ENCODE peak calls at places on chromosomes 2 and 18, in five cellular contexts. J is fibroblast of mammary gland, G is GM06990, B is nephron progenitor cell, M is left ventricle myocardium inferior. N is an unnamed sample.

GRCh38 chr2:200786423-200786822 is 25.3 kb upstream of the BZW1 start:
- DNase-seq in M (no peak), G (no peak), B (no peak), J (peak), N (no peak)

GRCh38 chr2:2233171-2233826 is 97.8 kb downstream of the MYT1L start:
- DNase-seq in M (no peak), J (no peak), B (no peak), G (no peak), N (no peak)

GRCh38 chr2:3651686-3652516 is 6.1 kb upstream of the ALLC start:
- DNase-seq in J (peak), G (peak), B (peak), M (no peak), N (peak)

GRCh38 chr2:181818036-181818680 is 73.4 kb upstream of the ITPRID2 start:
- DNase-seq in B (no peak), M (no peak), J (no peak), G (no peak), N (no peak)

GRCh38 chr2:237983922-237984321 is 17.1 kb downstream of the UBE2F start:
- DNase-seq in J (no peak), M (no peak), G (no peak), B (no peak), N (no peak)

GRCh38 chr2:232533944-232534710 is 5.4 kb upstream of the CHRNG start:
- DNase-seq in G (no peak), B (no peak), J (peak), M (peak), N (no peak)

GRCh38 chr2:219783551-219783950 is 156.1 kb downstream of the SLC4A3 start:
- DNase-seq in J (peak), G (no peak), B (no peak), M (no peak), N (no peak)

GRCh38 chr2:135182190-135182589 is 130.1 kb downstream of the RAB3GAP1 start:
- DNase-seq in B (no peak), G (no peak), J (no peak), M (no peak), N (no peak)

GRCh38 chr2:188701836-188702235 is 272.3 kb upstream of the COL3A1 start:
- DNase-seq in M (no peak), J (peak), B (no peak), G (no peak), N (no peak)

GRCh38 chr2:222728621-222729020 is 57.2 kb downstream of the MOGAT1 start:
- DNase-seq in J (no peak), M (no peak), G (no peak), B (no peak), N (no peak)

GRCh38 chr2:107469437-107469995 is 357.2 kb upstream of the RGPD4 start:
- DNase-seq in M (no peak), J (no peak), B (no peak), G (no peak), N (no peak)

GRCh38 chr2:43269706-43270105 is 43.3 kb upstream of the ZFP36L2 start:
- DNase-seq in J (peak), G (no peak), M (peak), B (no peak), N (no peak)

GRCh38 chr2:172339431-172340010 is 87.9 kb upstream of the ITGA6 start:
- DNase-seq in G (no peak), M (no peak), B (peak), J (no peak), N (no peak)

GRCh38 chr18:811192-812122 is 585 bp downstream of the YES1 start:
- DNase-seq in J (peak), B (peak), M (peak), G (no peak), N (peak)

GRCh38 chr18:59669872-59670657 is 27.2 kb downstream of the CCBE1 start:
- DNase-seq in J (peak), G (no peak), B (no peak), M (no peak), N (no peak)

GRCh38 chr2:224833986-224834385 is 117.8 kb upstream of the CCDC195 start:
- DNase-seq in B (no peak), G (no peak), J (no peak), M (no peak), N (no peak)

GRCh38 chr2:61537590-61538178 is 472 bp downstream of the XPO1 start:
- DNase-seq in B (no peak), J (no peak), M (no peak), G (no peak), N (no peak)

GRCh38 chr2:202278944-202279343 is 13.4 kb downstream of the NOP58 start:
- DNase-seq in J (peak), G (no peak), B (no peak), M (no peak), N (no peak)

GRCh38 chr18:22250591-22250996 is 81.2 kb downstream of the GATA6 start:
- DNase-seq in B (no peak), J (peak), M (no peak), G (no peak), N (no peak)

DNA sequence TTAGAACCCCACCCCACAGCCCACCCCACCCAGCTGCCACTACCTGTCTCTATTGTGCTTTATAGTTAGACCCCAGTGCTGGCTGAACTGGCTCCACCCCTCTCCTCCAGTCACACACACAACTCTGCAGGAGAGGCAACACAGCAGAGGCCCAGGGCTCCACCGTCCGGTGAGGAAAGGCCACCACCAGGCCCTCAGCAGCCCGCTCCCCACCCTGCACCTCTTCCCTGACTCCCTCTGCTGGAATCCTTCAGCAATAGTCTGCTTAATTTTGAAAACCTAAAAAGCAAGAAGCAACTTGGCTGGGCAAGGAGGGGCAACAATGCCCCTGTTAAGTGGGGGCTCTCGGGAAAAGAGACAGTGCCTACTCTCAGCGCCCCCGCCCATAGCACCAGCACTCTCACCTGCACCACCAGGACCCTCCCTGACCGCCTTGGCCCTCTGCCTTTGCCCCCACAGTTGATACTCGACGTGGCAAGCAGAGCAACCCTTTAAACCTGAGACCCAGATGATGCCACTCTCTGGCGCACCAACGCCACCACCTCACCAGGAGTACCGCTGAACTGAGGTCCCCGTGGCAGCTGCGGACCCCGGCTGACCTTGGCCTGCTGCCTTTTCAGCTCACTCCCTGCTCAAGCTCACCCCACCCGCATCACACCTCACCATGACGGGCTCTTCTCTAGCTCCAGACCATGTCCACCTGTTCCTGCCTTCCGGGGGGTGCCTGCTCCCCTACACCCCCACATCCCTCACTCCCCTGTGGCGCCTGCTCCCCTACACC is 45.7 kb downstream of the NDUFA10 start:
- DNase-seq in J (peak), G (no peak), B (peak), M (no peak), N (no peak)
- TF ChIP-seq CTCF in J (peak), G (no peak), B (peak), M (peak), N (no peak)

GRCh38 chr2:129302815-129303214 is 676.7 kb upstream of the RAB6C start:
- DNase-seq in M (no peak), B (no peak), J (no peak), G (no peak), N (no peak)
- TF ChIP-seq CTCF in M (no peak), B (no peak), J (no peak), G (no peak), N (no peak)

GRCh38 chr18:62566199-62566598 is 43.4 kb downstream of the ZCCHC2 start:
- DNase-seq in J (peak), B (no peak), G (no peak), M (no peak), N (no peak)
- TF ChIP-seq CTCF in J (peak), B (no peak), G (no peak), M (peak), N (no peak)

GRCh38 chr2:207115715-207116364 is 49.9 kb downstream of the KLF7 start:
- DNase-seq in G (no peak), B (no peak), J (peak), M (peak), N (no peak)
- TF ChIP-seq CTCF in G (no peak), B (no peak), J (peak), M (peak), N (no peak)

GRCh38 chr2:148885988-148886387 is 11.0 kb downstream of the KIF5C start:
- DNase-seq in G (no peak), B (no peak), J (no peak), M (no peak), N (no peak)

GRCh38 chr2:148893906-148894305 is 18.9 kb downstream of the KIF5C start:
- DNase-seq in G (no peak), J (no peak), B (no peak), M (no peak), N (no peak)

GRCh38 chr2:148887349-148888002 is 12.4 kb downstream of the KIF5C start:
- DNase-seq in G (no peak), M (no peak), B (no peak), J (no peak), N (no peak)

GRCh38 chr2:148885209-148885608 is 10.2 kb downstream of the KIF5C start:
- DNase-seq in G (no peak), M (no peak), J (no peak), B (no peak), N (no peak)

DNA sequence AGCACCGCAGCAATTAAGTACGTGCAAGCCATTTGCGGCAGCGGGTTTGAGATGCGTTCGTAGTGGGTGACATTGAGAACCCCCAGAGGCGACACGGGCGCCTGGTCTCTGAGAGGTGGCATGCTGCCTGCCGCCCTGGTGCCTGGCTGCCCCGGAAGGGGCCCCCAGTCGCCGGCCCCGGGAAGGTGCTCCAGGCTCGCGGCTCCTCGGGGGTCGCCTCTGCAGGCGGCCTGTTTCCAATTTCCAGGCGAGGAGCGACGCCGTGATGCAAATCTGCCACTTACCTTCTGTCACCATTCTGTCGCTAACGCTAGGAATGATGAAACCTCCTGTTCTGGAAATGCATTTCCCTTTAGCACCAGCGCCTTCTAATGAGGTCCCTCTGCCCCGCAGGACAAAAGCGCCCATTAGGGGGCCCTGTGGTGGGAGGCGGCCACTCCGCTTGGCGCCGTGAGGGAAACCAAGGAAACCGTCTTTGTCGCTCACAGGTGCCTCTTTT is 13.0 kb downstream of the KIF5C start:
- DNase-seq in M (no peak), J (no peak), B (peak), G (no peak), N (no peak)
- TF ChIP-seq CTCF in M (no peak), J (no peak), B (peak), G (peak), N (no peak)

DNA sequence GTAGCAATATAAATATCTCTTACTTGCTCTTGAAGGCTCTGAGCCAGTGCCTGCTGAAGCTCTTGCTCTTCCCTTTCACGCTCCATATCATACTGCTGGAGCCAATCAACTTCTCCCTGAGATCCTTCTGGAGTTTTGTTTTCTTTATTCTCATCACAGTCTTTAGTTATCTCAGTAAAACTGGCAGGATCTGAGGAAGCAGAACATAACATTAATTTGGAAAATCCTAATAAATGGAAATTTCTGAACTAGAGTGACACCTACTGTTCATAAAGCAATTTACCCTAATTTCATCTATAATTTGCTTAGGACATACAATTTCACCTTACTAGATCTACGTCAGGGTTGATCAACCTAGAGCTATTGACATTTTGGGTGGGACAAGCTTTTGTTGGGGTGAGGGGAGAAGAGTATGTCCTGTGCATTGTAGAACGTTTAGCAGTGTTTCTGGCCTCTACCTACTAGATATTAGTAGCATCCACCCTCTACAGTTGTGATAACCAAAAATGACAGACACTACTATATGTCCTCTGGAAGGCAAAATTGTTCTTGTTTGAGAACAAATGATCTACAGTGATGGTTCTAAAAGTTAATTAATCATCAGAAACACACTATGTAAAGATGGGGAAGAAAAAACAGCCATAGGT is 47.2 kb downstream of the VIL1 start:
- DNase-seq in M (no peak), J (peak), B (no peak), G (no peak), N (no peak)
- TF ChIP-seq CTCF in M (peak), J (peak), B (peak), G (peak), N (no peak)